ENCODE peak calls at places on chromosomes 3 and 15, in eight cellular contexts. D is dorsolateral prefrontal cortex; Z is ACHN; H is GM13976; B is activated T-cell treated with anti-CD3 and anti-CD28 coated beads for 48 hours; N is amygdala; G is cardiac muscle cell; L is stimulated activated CD4-positive, alpha-beta T cell treated with anti-CD3 and anti-CD28 coated beads, Interleukin-1b, Interleukin-23, amount 100 ng/mL, for 24 hours. I is an unnamed sample.

GRCh38 chr15:50968353-50968752 is 59.9 kb downstream of the AP4E1 start:
- DNase-seq in D (no peak), Z (no peak), H (no peak), B (no peak), N (no peak), G (no peak), L (no peak), I (no peak)

GRCh38 chr3:148757238-148757930 is 59.7 kb downstream of the AGTR1 start:
- DNase-seq in D (no peak), Z (no peak), H (no peak), B (no peak), N (no peak), G (peak), L (no peak), I (peak)

GRCh38 chr3:185205865-185206264 is 48.0 kb downstream of the EHHADH start:
- DNase-seq in D (no peak), Z (no peak), H (no peak), B (no peak), N (no peak), G (no peak), L (no peak), I (no peak)

GRCh38 chr15:41940441-41940857 is 31.9 kb downstream of the EHD4 start:
- DNase-seq in D (no peak), Z (peak), H (no peak), B (peak), N (no peak), G (peak), L (peak), I (no peak)

GRCh38 chr15:24856397-24857093 is 98.2 kb upstream of the SNRPN start:
- DNase-seq in D (peak), Z (no peak), H (no peak), B (no peak), N (peak), G (peak), L (no peak), I (peak)

GRCh38 chr3:176663819-176664218 is 533.5 kb downstream of the TBL1XR1 start:
- DNase-seq in D (no peak), Z (peak), H (no peak), B (no peak), N (no peak), G (peak), L (no peak), I (peak)

GRCh38 chr3:129618901-129619671 is 12.6 kb upstream of the PLXND1 start:
- DNase-seq in D (no peak), Z (no peak), H (no peak), B (no peak), N (no peak), G (no peak), L (no peak), I (no peak)

GRCh38 chr3:64878372-64878771 is 190.6 kb upstream of the ADAMTS9 start:
- DNase-seq in D (no peak), Z (no peak), H (no peak), B (no peak), N (no peak), G (peak), L (no peak), I (peak)

GRCh38 chr3:62622553-62623174 is 249.3 kb upstream of the FEZF2 start:
- DNase-seq in D (no peak), Z (peak), H (peak), B (no peak), N (no peak), G (peak), L (no peak), I (peak)

GRCh38 chr3:65619391-65620298 is 419.1 kb downstream of the MAGI1 start:
- DNase-seq in D (no peak), Z (no peak), H (no peak), B (no peak), N (no peak), G (peak), L (no peak), I (no peak)

GRCh38 chr3:52403955-52404354 is 40.9 kb downstream of the SEMA3G start:
- DNase-seq in D (no peak), Z (no peak), H (no peak), B (no peak), N (no peak), G (no peak), L (no peak), I (no peak)

GRCh38 chr15:77654975-77655374 is 22.3 kb upstream of the LINGO1 start:
- DNase-seq in D (no peak), Z (peak), H (no peak), B (no peak), N (no peak), G (no peak), L (no peak), I (peak)

GRCh38 chr3:142051351-142051750 is 98.0 kb downstream of the TFDP2 start:
- DNase-seq in D (no peak), Z (no peak), H (no peak), B (no peak), N (no peak), G (no peak), L (no peak), I (no peak)

GRCh38 chr3:29171583-29171990 is 109.3 kb upstream of the RBMS3 start:
- DNase-seq in D (no peak), Z (no peak), H (no peak), B (no peak), N (no peak), G (peak), L (no peak), I (no peak)

GRCh38 chr15:88448991-88449461 is 18.2 kb downstream of the MRPL46 start:
- DNase-seq in D (no peak), Z (no peak), H (no peak), B (no peak), N (no peak), G (no peak), L (no peak), I (no peak)

GRCh38 chr3:14397940-14398800 is 4.2 kb upstream of the SLC6A6 start:
- DNase-seq in D (no peak), Z (no peak), H (no peak), B (no peak), N (no peak), G (no peak), L (no peak), I (no peak)

GRCh38 chr3:99637041-99637380 is 1.4 kb upstream of the COL8A1 start:
- DNase-seq in D (no peak), Z (peak), H (no peak), B (no peak), N (no peak), G (peak), L (no peak), I (no peak)

GRCh38 chr3:176275113-176275512 is 922.2 kb downstream of the TBL1XR1 start:
- DNase-seq in D (no peak), Z (no peak), H (no peak), B (no peak), N (no peak), G (no peak), L (no peak), I (no peak)

GRCh38 chr3:179826247-179826637 is 173.4 kb downstream of the USP13 start:
- DNase-seq in D (no peak), Z (no peak), H (no peak), B (no peak), N (no peak), G (no peak), L (no peak), I (no peak)

GRCh38 chr3:58617338-58617761 is 40.2 kb upstream of the FAM107A start:
- DNase-seq in D (no peak), Z (no peak), H (no peak), B (no peak), N (no peak), G (no peak), L (no peak), I (peak)

GRCh38 chr15:72835289-72835890 is 51.8 kb upstream of the ADPGK start:
- DNase-seq in D (no peak), Z (peak), H (no peak), B (no peak), N (no peak), G (peak), L (no peak), I (peak)

GRCh38 chr3:153977148-153977547 is 144.0 kb upstream of the ARHGEF26 start:
- DNase-seq in D (peak), Z (no peak), H (no peak), B (no peak), N (no peak), G (peak), L (no peak), I (no peak)

GRCh38 chr15:52082197-52083036 is 30.2 kb downstream of the BCL2L10 start:
- DNase-seq in D (no peak), Z (no peak), H (peak), B (no peak), N (no peak), G (peak), L (no peak), I (no peak)

GRCh38 chr15:38308797-38309196 is 56.2 kb downstream of the SPRED1 start:
- DNase-seq in D (no peak), Z (no peak), H (no peak), B (no peak), N (no peak), G (no peak), L (no peak), I (no peak)

GRCh38 chr15:36313021-36313420 is 266.4 kb upstream of the CDIN1 start:
- DNase-seq in D (no peak), Z (no peak), H (no peak), B (no peak), N (no peak), G (no peak), L (no peak), I (no peak)

GRCh38 chr3:102177075-102177755 is 257.6 kb upstream of the ZPLD1 start:
- DNase-seq in D (no peak), Z (no peak), H (no peak), B (no peak), N (no peak), G (no peak), L (no peak), I (no peak)

GRCh38 chr3:151835751-151836550 is 22.0 kb downstream of the AADAC start:
- DNase-seq in D (no peak), Z (peak), H (no peak), B (no peak), N (no peak), G (peak), L (no peak), I (no peak)

GRCh38 chr3:125231895-125232294 is 19.3 kb upstream of the SLC12A8 start:
- DNase-seq in D (no peak), Z (peak), H (no peak), B (no peak), N (no peak), G (peak), L (no peak), I (no peak)

GRCh38 chr15:33866101-33866737 is 102.1 kb upstream of the CHRM5 start:
- DNase-seq in D (no peak), Z (no peak), H (no peak), B (no peak), N (no peak), G (no peak), L (no peak), I (no peak)

GRCh38 chr15:66508293-66508883 is 3.3 kb downstream of the ZWILCH start:
- DNase-seq in D (no peak), Z (peak), H (no peak), B (no peak), N (no peak), G (no peak), L (no peak), I (no peak)

GRCh38 chr3:108305484-108306172 is 9.3 kb downstream of the HHLA2 start:
- DNase-seq in D (no peak), Z (no peak), H (no peak), B (no peak), N (no peak), G (no peak), L (no peak), I (no peak)

GRCh38 chr3:72996473-72997333 is at the start of gene PPP4R2:
- DNase-seq in D (peak), Z (peak), H (peak), B (peak), N (peak), G (peak), L (peak), I (peak)

GRCh38 chr3:67647390-67647878 is 7.0 kb downstream of the SUCLG2 start:
- DNase-seq in D (no peak), Z (peak), H (no peak), B (no peak), N (no peak), G (peak), L (no peak), I (peak)

GRCh38 chr3:143035466-143036214 is 34.3 kb downstream of the U2SURP start:
- DNase-seq in D (no peak), Z (no peak), H (no peak), B (no peak), N (no peak), G (peak), L (no peak), I (no peak)

GRCh38 chr15:78508272-78508671 is 895 bp downstream of the HYKK start:
- DNase-seq in D (no peak), Z (no peak), H (no peak), B (no peak), N (no peak), G (no peak), L (no peak), I (peak)

GRCh38 chr3:191470543-191470942 is 9.6 kb downstream of the PYDC2 start:
- DNase-seq in D (no peak), Z (no peak), H (no peak), B (no peak), N (no peak), G (peak), L (no peak), I (no peak)

GRCh38 chr3:155714295-155714718 is 30.6 kb downstream of the PLCH1 start:
- DNase-seq in D (no peak), Z (no peak), H (no peak), B (no peak), N (no peak), G (no peak), L (no peak), I (peak)

GRCh38 chr3:151499198-151499597 is 38.3 kb upstream of the IGSF10 start:
- DNase-seq in D (no peak), Z (no peak), H (no peak), B (no peak), N (no peak), G (no peak), L (no peak), I (no peak)

GRCh38 chr15:59371458-59372351 is 966 bp downstream of the MYO1E start:
- DNase-seq in D (peak), Z (peak), H (peak), B (peak), N (peak), G (no peak), L (no peak), I (peak)

GRCh38 chr15:101723161-101723873 is 956 bp downstream of the TARS3 start:
- DNase-seq in D (no peak), Z (no peak), H (peak), B (peak), N (no peak), G (peak), L (peak), I (peak)

I was measured in hepatocyte.